ENCODE peak calls at places on chromosome 10, in four cellular contexts. P is DMS153, K is NCI-H2029, X is left ventricle myocardium superior. U is an unnamed sample.
A peak's percentile ranks its signal among the peaks of the same experiment; 100 is the strongest.

GRCh38 chr10:94133239-94133638 is 139.5 kb downstream of the PLCE1 start:
- DNase-seq in P (no peak), K (no peak), X (peak; percentile 90), U (no peak)

GRCh38 chr10:46285966-46286620 is 704 bp upstream of the ANTXRL start:
- DNase-seq in P (no peak), K (no peak), X (no peak), U (no peak)

GRCh38 chr10:132812544-132812943 is 26.6 kb upstream of the NKX6-2 start:
- DNase-seq in P (no peak), K (no peak), X (no peak), U (no peak)

GRCh38 chr10:19629559-19629958 is 186.7 kb upstream of the PLXDC2 start:
- DNase-seq in P (no peak), K (no peak), X (peak; percentile 75), U (no peak)

GRCh38 chr10:133161486-133162051 is 1.6 kb downstream of the KNDC1 start:
- DNase-seq in P (no peak), K (no peak), X (peak; percentile 26), U (no peak)

GRCh38 chr10:110881905-110882304 is 10.2 kb downstream of the PDCD4 start:
- DNase-seq in P (no peak), K (no peak), X (no peak), U (no peak)

GRCh38 chr10:5622186-5622585 is 44.2 kb downstream of the ASB13 start:
- DNase-seq in P (no peak), K (no peak), X (no peak), U (no peak)

GRCh38 chr10:61888744-61889143 is 12.8 kb upstream of the ARID5B start:
- DNase-seq in P (no peak), K (no peak), X (no peak), U (no peak)

GRCh38 chr10:77445562-77445961 is 192.0 kb downstream of the KCNMA1 start:
- DNase-seq in P (no peak), K (no peak), X (no peak), U (no peak)

GRCh38 chr10:98963608-98964007 is 272.0 kb downstream of the HPSE2 start:
- DNase-seq in P (no peak), K (no peak), X (no peak), U (no peak)

GRCh38 chr10:6465854-6466524 is 114.1 kb downstream of the PRKCQ start:
- DNase-seq in P (no peak), K (no peak), X (no peak), U (no peak)

GRCh38 chr10:100793055-100793454 is 47.7 kb downstream of the PAX2 start:
- DNase-seq in P (no peak), K (no peak), X (no peak), U (no peak)

GRCh38 chr10:16856567-16856966 is 39.3 kb upstream of the RSU1 start:
- DNase-seq in P (peak; percentile 16), K (no peak), X (no peak), U (no peak)

GRCh38 chr10:68239596-68240150 is 7.8 kb upstream of the ATOH7 start:
- DNase-seq in P (no peak), K (no peak), X (no peak), U (no peak)

GRCh38 chr10:128530301-128530700 is 404.1 kb upstream of the MKI67 start:
- DNase-seq in P (no peak), K (no peak), X (no peak), U (no peak)

GRCh38 chr10:94983555-94983954 is 45.1 kb downstream of the CYP2C9 start:
- DNase-seq in P (no peak), K (no peak), X (no peak), U (no peak)

GRCh38 chr10:29392376-29393021 is 103.6 kb downstream of the LYZL1 start:
- DNase-seq in P (peak; percentile 8), K (peak; percentile 15), X (no peak), U (peak; percentile 66)

GRCh38 chr10:60236869-60237524 is 152.7 kb downstream of the ANK3 start:
- DNase-seq in P (no peak), K (no peak), X (peak; percentile 35), U (no peak)

GRCh38 chr10:15585303-15585715 is 134.4 kb downstream of the ITGA8 start:
- DNase-seq in P (peak; percentile 11), K (no peak), X (peak; percentile 50), U (peak; percentile 41)

GRCh38 chr10:55033061-55033460 is 232.0 kb upstream of the PCDH15 start:
- DNase-seq in P (no peak), K (no peak), X (no peak), U (no peak)

GRCh38 chr10:110044681-110045080 is 36.9 kb downstream of the ADD3 start:
- DNase-seq in P (no peak), K (no peak), X (no peak), U (no peak)

GRCh38 chr10:97823734-97824133 is 25.9 kb upstream of the GOLGA7B start:
- DNase-seq in P (no peak), K (no peak), X (peak; percentile 62), U (no peak)

GRCh38 chr10:3620818-3621217 is 164.2 kb downstream of the KLF6 start:
- DNase-seq in P (no peak), K (no peak), X (no peak), U (no peak)

GRCh38 chr10:23351914-23352313 is 7.3 kb upstream of the C10orf67 start:
- DNase-seq in P (no peak), K (no peak), X (no peak), U (no peak)

GRCh38 chr10:11795101-11795920 is 27.8 kb upstream of the PROSER2 start:
- DNase-seq in P (no peak), K (no peak), X (no peak), U (no peak)

GRCh38 chr10:21517134-21517982 is 8.1 kb downstream of the SKIDA1 start:
- DNase-seq in P (peak; percentile 12), K (no peak), X (peak; percentile 82), U (peak; percentile 72)

GRCh38 chr10:70491614-70492013 is 13.0 kb downstream of the PALD1 start:
- DNase-seq in P (no peak), K (no peak), X (no peak), U (no peak)

GRCh38 chr10:78794736-78795455 is 273.9 kb upstream of the ZMIZ1 start:
- DNase-seq in P (no peak), K (no peak), X (no peak), U (no peak)

GRCh38 chr10:29517352-29517923 is 117.3 kb downstream of the SVIL start:
- DNase-seq in P (no peak), K (no peak), X (no peak), U (peak; percentile 19)

GRCh38 chr10:71802715-71803488 is 29.6 kb upstream of the VSIR start:
- DNase-seq in P (no peak), K (no peak), X (no peak), U (no peak)

GRCh38 chr10:6202684-6203330 is at the start of gene PFKFB3:
- DNase-seq in P (peak; percentile 24), K (peak; percentile 27), X (peak; percentile 98), U (peak; percentile 93)

GRCh38 chr10:3681642-3682554 is 103.1 kb downstream of the KLF6 start:
- DNase-seq in P (no peak), K (no peak), X (no peak), U (peak; percentile 83)

GRCh38 chr10:23362879-23363787 is 18.5 kb upstream of the C10orf67 start:
- DNase-seq in P (no peak), K (no peak), X (no peak), U (no peak)

U was measured in NCI-H146.